ENCODE peak calls at places on chromosome 3, in six cellular contexts. J is T-cell; L is activated naive CD8-positive, alpha-beta T cell treated with anti-CD3 and anti-CD28 coated beads, Interleukin-2, amount 50 U/mL, for 24 hours; O is T-helper 17 cell; P is aorta; A is Right ventricle myocardium superior. I is an unnamed sample.
A peak's percentile ranks its signal among the peaks of the same experiment; 100 is the strongest.

GRCh38 chr3:47661121-47661752 is 82.6 kb upstream of the CSPG5 start:
- ATAC-seq in O (no peak), L (no peak), J (no peak), P (no peak), A (no peak), I (no peak)

GRCh38 chr3:171491412-171491811 is 31.2 kb upstream of the TNIK start:
- ATAC-seq in J (peak; percentile 24), L (no peak), O (peak; percentile 38), A (no peak), P (no peak), I (no peak)

GRCh38 chr3:145915787-145916186 is 245.2 kb downstream of the PLOD2 start:
- ATAC-seq in J (no peak), A (no peak), P (no peak), O (no peak), L (no peak), I (no peak)

GRCh38 chr3:52507359-52507758 is 12.2 kb downstream of the STAB1 start:
- ATAC-seq in P (no peak), O (no peak), J (no peak), L (no peak), A (no peak), I (no peak)

GRCh38 chr3:16508591-16508995 is 4.9 kb downstream of the RFTN1 start:
- ATAC-seq in J (no peak), L (no peak), P (no peak), O (no peak), A (no peak), I (no peak)

GRCh38 chr3:124993462-124993861 is 58.9 kb upstream of the MUC13 start:
- ATAC-seq in J (no peak), L (no peak), O (no peak), P (peak; percentile 34), A (peak; percentile 42), I (no peak)

GRCh38 chr3:185797993-185798830 is 26.6 kb downstream of the IGF2BP2 start:
- ATAC-seq in P (no peak), O (no peak), L (no peak), J (no peak), A (no peak), I (no peak)

GRCh38 chr3:25378912-25379311 is 49.2 kb upstream of the RARB start:
- ATAC-seq in A (no peak), O (no peak), P (no peak), J (no peak), L (no peak), I (no peak)

GRCh38 chr3:168066882-168067281 is 28.8 kb downstream of the GOLIM4 start:
- ATAC-seq in P (no peak), A (no peak), J (no peak), L (no peak), O (no peak), I (no peak)

GRCh38 chr3:72818915-72819314 is 29.3 kb downstream of the SHQ1 start:
- ATAC-seq in J (no peak), L (peak; percentile 61), P (peak; percentile 72), O (no peak), A (no peak), I (no peak)

GRCh38 chr3:71430941-71431552 is 152.5 kb downstream of the FOXP1 start:
- ATAC-seq in O (no peak), P (no peak), J (peak; percentile 55), L (peak; percentile 70), A (no peak), I (no peak)

GRCh38 chr3:114900908-114901307 is 246.2 kb downstream of the ZBTB20 start:
- ATAC-seq in L (no peak), J (no peak), O (no peak), P (peak; percentile 56), A (peak; percentile 32), I (no peak)

GRCh38 chr3:171748341-171748918 is 61.9 kb downstream of the PLD1 start:
- ATAC-seq in A (peak; percentile 77), P (peak; percentile 54), L (no peak), O (no peak), J (no peak), I (no peak)

GRCh38 chr3:108552267-108553159 is 36.7 kb downstream of the CIP2A start:
- ATAC-seq in A (peak; percentile 71), L (no peak), J (peak; percentile 40), O (peak; percentile 60), P (peak; percentile 76), I (no peak)

GRCh38 chr3:20055020-20055775 is 15.0 kb downstream of the KAT2B start:
- ATAC-seq in P (no peak), A (no peak), O (peak; percentile 44), L (no peak), J (peak; percentile 54), I (peak; percentile 67)

GRCh38 chr3:150975096-150975991 is 2.8 kb upstream of the CLRN1 start:
- ATAC-seq in L (peak; percentile 80), P (no peak), A (no peak), J (no peak), O (no peak), I (no peak)

GRCh38 chr3:143203848-143204247 is 84.3 kb downstream of the CHST2 start:
- ATAC-seq in L (no peak), O (no peak), A (no peak), P (no peak), J (no peak), I (no peak)

GRCh38 chr3:42749753-42750231 is 23.3 kb downstream of the CCDC13 start:
- ATAC-seq in A (peak; percentile 62), O (peak; percentile 41), J (no peak), P (peak; percentile 34), L (no peak), I (no peak)